ENCODE peak calls at places on chromosomes 6 and 20, in seven cellular contexts. U, N, G, H, W, M and X are unnamed samples.

GRCh38 chr6:36605560-36606391 is 11.6 kb downstream of the SRSF3 start:
- DNase-seq in H (no peak), W (no peak), U (peak), M (no peak), N (no peak), G (no peak), X (no peak)

GRCh38 chr6:124560836-124561585 is 401.2 kb upstream of the RNF217 start:
- DNase-seq in M (no peak), G (no peak), W (no peak), N (no peak), H (no peak), U (no peak), X (no peak)

GRCh38 chr20:53023717-53024116 is 51.6 kb downstream of the TSHZ2 start:
- DNase-seq in N (no peak), H (no peak), W (no peak), U (peak), G (peak), M (no peak), X (no peak)

GRCh38 chr6:7085911-7086310 is 21.9 kb upstream of the RREB1 start:
- DNase-seq in H (no peak), W (peak), G (no peak), U (peak), M (no peak), N (no peak), X (peak)

GRCh38 chr20:2289475-2289874 is 6.3 kb upstream of the TGM3 start:
- DNase-seq in W (no peak), M (no peak), G (no peak), N (no peak), H (no peak), U (no peak), X (no peak)

GRCh38 chr6:131754088-131754487 is 43.3 kb upstream of the CTAGE9 start:
- DNase-seq in U (peak), N (peak), G (peak), W (no peak), M (no peak), H (no peak), X (no peak)

GRCh38 chr6:11650711-11651110 is 113.2 kb downstream of the TMEM170B start:
- DNase-seq in N (no peak), M (no peak), H (no peak), G (no peak), U (no peak), W (no peak), X (peak)

GRCh38 chr20:45138451-45139300 is 14.4 kb upstream of the WFDC12 start:
- DNase-seq in H (peak), M (peak), N (no peak), W (peak), U (peak), G (no peak), X (peak)

GRCh38 chr6:13302751-13303667 is 25.3 kb downstream of the TBC1D7 start:
- DNase-seq in M (no peak), N (peak), W (peak), H (peak), G (peak), U (peak), X (peak)

GRCh38 chr20:64077876-64078551 is 1.3 kb downstream of the RGS19 start:
- DNase-seq in M (peak), U (no peak), G (no peak), N (no peak), W (no peak), H (no peak), X (no peak)

GRCh38 chr6:41560440-41561192 is 14.4 kb downstream of the FOXP4 start:
- DNase-seq in N (no peak), G (no peak), H (no peak), M (peak), W (peak), U (peak), X (no peak)

GRCh38 chr6:150334790-150335783 is 33.7 kb upstream of the IYD start:
- DNase-seq in M (no peak), G (peak), U (peak), H (peak), W (no peak), N (peak), X (peak)

GRCh38 chr6:123829302-123829953 is 25.8 kb downstream of the NKAIN2 start:
- DNase-seq in H (no peak), N (peak), M (no peak), G (peak), W (no peak), U (peak), X (peak)

GRCh38 chr6:11429577-11429976 is 108.0 kb upstream of the TMEM170B start:
- DNase-seq in M (no peak), W (no peak), U (no peak), N (no peak), H (no peak), G (peak), X (no peak)

DNA sequence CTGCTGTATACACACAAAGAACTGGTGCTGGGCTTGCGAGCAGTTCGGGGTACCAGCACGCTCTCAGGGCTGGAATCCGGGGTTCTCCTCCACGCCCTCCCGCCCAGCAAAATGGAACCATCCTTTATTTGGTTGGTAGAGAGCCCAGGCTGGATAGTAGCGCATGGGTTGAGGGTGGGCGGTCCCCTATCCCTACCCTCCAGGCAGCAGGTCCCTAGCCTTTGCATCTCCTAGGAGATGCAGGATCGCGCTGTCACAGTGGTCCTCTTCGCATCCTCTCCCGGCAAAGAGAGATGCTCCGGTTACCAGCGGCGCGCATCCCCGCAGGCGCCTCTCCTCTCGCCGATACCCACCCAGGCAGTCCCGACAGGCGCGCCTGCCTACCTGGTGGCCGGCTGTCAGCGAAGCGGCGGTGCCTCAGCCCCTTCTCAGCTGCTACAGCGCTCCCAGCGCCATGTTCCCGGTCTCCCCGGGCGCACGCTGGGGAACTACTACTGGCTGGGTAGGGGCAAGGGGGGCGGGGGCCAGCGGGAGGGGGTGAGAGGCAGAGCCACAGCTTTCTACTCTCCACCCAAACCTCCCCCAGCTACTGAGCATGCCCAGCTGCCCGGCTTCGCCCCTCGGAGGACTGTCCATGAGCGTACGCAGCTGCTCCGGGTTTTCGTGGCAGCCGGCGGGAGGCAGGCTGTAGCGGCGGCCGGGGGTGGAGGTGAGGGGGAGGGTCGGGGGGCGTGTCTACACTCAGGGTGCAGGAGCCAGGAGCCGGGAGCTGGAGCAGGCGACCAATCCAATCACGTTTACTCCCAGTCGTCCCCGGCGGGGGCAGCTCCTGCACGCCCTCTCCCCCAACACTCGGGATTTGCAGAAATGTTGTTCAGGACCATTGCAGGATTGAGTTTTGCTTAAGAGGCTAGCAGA is at the start of gene PAK5:
- DNase-seq in H (no peak), M (no peak), W (peak), G (peak), U (peak), N (peak), X (peak)
- H3K4me3 ChIP-seq in H (no peak), M (no peak), W (no peak), G (peak), U (no peak), N (peak), X (no peak)

DNA sequence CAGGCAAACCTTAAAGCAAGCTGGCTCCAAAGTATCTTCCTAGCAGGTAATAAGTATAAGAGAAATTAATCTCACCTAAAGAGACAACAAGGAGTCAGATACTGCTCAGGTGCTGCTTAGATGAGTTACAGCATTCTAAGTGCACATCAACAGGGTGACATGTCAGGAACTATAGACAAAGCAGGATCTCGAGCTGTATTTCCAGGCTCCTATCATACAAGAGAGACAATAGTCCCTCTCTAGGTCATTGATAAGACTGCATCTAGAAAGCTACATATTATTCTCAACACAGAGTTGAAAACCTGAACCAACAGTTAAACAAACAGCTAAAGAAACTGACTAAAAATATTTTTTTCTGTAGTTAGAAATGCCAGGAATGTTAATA is 3.9 kb downstream of the PTPRK start:
- DNase-seq in N (peak), M (no peak), W (no peak), H (no peak), U (peak), G (no peak), X (peak)
- TF ChIP-seq CTCF in N (peak), M (peak), W (peak), H (peak), U (peak), G (peak), X (peak)

GRCh38 chr6:71103150-71103549 is 146.3 kb upstream of the B3GAT2 start:
- DNase-seq in H (no peak), M (no peak), U (peak), G (no peak), N (no peak), W (no peak), X (no peak)

GRCh38 chr6:71107935-71108420 is 151.1 kb upstream of the B3GAT2 start:
- DNase-seq in W (no peak), M (no peak), N (peak), G (peak), H (no peak), U (peak), X (peak)
- H3K4me3 ChIP-seq in W (peak), M (no peak), N (peak), G (peak), H (no peak), U (peak), X (peak)

GRCh38 chr20:57654998-57655811 is 35.0 kb upstream of the ZBP1 start:
- DNase-seq in H (no peak), N (no peak), W (no peak), U (no peak), M (no peak), G (no peak), X (no peak)
- TF ChIP-seq CTCF in H (no peak), N (no peak), W (no peak), U (no peak), M (no peak), G (no peak), X (no peak)

DNA sequence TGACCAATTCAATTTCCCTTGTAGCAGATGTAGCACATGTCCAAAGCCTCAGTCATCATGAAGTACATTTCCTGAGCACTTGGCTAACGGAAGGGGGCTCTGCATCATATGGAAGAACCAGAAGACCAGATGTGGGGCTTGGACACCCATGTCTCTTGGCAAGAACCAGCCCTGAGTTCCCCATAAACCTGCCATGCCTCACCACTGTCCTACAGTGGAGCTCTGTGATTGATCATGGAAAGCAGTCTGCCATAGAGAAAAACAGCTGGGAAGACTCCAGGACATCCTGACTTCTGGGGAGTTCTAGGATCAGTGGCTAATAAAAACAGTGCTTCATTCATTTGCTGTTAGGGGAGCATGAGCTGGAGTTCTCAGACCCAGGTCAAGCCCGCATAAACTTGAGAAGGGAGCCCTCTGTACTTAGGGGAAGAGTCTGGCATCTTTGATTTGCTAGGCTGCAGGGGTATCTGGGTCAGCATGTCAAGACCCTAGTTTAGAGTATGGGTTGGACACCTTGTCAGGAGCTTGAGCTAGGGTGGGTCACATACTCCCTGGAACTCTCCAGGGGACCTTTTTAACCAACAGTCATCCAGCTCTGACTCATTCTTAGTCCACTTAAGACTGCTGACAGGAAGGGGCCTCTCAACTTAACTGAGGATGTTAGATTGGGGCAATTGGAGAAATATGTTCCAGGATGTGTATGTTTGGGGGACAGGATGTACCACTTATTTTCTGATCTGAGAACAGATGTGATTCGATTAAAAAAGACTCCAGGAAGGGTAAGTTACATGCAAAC is 26.3 kb upstream of the TRAM2 start:
- DNase-seq in U (peak), M (no peak), N (peak), H (no peak), G (peak), W (no peak), X (peak)
- H3K4me3 ChIP-seq in U (no peak), M (no peak), N (no peak), H (no peak), G (no peak), W (no peak), X (no peak)

GRCh38 chr6:112879920-112880413 is 532.8 kb downstream of the RFPL4B start:
- DNase-seq in W (no peak), H (peak), M (no peak), U (peak), G (peak), N (no peak), X (no peak)
- TF ChIP-seq CTCF in W (no peak), H (peak), M (no peak), U (peak), G (no peak), N (no peak), X (no peak)

DNA sequence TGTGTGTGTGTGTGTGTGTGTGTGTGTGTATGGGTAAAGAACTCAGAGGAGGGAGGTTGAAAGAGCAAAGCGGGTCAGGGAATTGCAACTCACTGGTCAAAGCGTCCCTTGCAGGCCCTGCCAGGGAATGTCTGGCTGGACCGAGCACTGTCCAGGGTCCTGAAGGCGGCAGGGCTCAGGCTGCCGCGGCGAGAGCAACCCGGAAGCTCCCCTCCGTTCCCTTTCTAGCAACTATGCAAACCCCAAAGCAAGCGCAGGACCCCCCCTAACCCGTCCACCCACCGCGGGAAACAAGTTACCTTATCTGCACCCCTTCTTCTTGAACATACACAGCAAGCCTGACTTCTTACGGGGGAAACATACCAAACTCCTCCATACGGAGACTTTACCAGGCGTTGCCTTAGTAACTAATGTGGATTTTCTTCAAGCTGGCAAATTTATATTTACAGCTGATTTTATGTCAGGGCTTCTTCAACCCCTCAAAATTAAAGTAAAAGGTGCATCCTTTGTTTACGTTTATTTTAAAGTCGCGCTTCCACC is 542 bp upstream of the GRM1 start:
- DNase-seq in H (peak), N (peak), W (peak), M (peak), U (peak), G (peak), X (peak)
- H3K4me3 ChIP-seq in H (no peak), N (no peak), W (no peak), M (no peak), U (peak), G (peak), X (peak)

DNA sequence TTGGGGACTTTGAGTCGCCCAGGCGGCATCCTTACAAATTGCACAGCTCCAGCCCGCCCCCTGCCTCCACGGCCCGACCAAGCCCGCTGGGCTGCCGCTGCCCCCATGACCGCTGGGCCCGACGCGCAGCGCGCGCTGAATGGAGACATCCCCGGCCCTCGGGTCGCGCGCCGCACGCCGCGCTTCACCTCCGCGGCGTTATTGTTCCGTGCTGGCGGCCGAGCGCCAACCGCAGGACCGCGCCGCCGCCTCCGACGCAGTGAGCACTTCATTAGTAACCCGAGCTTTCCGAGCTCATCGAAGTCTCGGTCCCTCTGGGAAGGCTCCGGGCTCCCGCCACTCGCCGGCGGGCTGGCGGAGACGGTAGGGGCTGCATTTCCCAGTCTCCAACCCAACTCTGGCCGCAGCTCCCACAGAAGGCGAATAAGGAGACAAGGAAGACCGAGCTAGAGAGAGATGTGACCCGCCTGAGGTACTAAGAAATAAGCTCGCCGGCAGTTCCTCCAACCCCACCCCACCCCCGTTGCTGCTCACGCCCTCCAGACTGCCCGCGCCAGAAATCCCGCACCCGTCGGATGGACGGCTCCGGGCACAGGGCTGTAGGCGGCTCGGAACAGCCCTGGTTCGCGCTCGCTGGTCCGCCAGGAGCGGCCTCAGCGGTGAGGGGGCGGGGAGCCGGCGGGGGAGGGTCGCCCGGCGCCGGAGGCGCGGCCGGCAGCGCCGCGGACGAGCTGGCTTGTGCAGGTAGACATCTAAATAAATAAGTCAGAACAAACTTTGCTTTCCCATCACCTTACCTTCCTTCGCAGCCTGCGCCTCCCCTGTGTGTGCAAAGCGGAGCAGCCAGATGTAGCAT is 683 bp downstream of the EPHA7 start:
- DNase-seq in W (peak), U (no peak), M (no peak), N (no peak), G (peak), H (peak), X (peak)
- TF ChIP-seq CTCF in W (no peak), U (no peak), M (no peak), N (no peak), G (no peak), H (no peak), X (no peak)

DNA sequence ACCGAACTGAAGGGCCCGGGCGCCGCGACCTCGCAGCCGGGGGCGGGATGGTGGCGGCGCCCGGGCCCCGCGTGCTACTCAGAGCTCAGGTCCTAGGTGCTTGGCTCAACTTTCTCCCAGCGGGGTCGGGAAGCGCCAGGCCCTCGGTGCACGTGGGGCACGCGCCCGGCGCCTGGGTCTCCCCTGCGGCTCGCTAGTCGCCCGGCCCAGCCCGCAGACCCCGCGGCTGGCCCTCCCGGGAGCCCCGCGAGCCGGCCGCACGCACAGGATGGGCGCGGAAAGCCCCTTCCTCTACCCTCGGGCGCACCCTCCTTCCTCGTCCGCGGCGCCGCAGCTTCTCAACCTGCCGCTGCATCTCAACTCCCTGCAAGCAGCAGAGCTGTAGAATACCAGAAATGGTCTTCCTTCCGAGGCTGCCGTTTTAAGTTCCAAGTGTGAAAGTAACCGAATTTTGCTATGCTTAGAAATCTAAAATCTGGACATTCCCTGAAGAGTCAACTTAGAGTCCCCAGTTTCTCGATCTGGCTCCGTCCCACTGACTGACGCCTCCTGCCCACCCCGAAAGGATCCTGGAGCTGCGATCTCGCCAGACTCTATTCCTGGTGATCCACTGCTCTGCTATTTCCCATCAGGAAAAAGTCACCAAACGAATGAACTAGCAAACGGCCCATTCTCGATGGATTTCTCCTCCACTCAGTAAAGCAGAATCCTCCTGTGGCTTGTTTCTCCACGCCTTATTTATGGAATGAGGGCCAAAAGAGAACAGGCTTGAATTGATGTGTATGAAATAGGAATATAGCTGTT is 5.6 kb downstream of the NKX2-4 start:
- DNase-seq in M (no peak), G (no peak), W (no peak), U (no peak), N (no peak), H (no peak), X (no peak)
- H3K4me3 ChIP-seq in M (no peak), G (no peak), W (no peak), U (no peak), N (no peak), H (no peak), X (no peak)